ENCODE peak calls at places on chromosomes 11 and 22, in eight cellular contexts. S is glutamatergic neuron; M is activated effector memory CD4-positive, alpha-beta T cell treated with Interleukin-2 at 50 U/mL for 16 hours; L is cardiac fibroblast; I is activated T-cell treated with anti-CD3 and anti-CD28 coated beads for 4 hours; E is NCI-H774; W is left colon; N is AG04450. K is an unnamed sample.

GRCh38 chr11:73230931-73231330 is 12.8 kb downstream of the P2RY2 start:
- DNase-seq in I (no peak), S (peak), E (no peak), L (no peak), N (no peak), M (no peak), W (peak), K (no peak)

GRCh38 chr22:49487950-49488349 is 339.7 kb downstream of the BRD1 start:
- DNase-seq in S (no peak), L (no peak), W (no peak), N (no peak), I (no peak), E (no peak), M (no peak), K (no peak)

GRCh38 chr11:1099519-1100355 is 25.1 kb downstream of the MUC2 start:
- DNase-seq in I (no peak), M (no peak), E (no peak), S (no peak), L (no peak), N (no peak), W (no peak), K (no peak)

GRCh38 chr11:74371269-74372039 is 26.8 kb downstream of the PGM2L1 start:
- DNase-seq in I (no peak), E (peak), S (no peak), M (no peak), L (peak), W (no peak), N (no peak), K (no peak)

GRCh38 chr11:133049244-133050019 is 482.9 kb downstream of the OPCML start:
- DNase-seq in S (no peak), N (no peak), E (no peak), L (no peak), I (no peak), W (no peak), M (no peak), K (no peak)

GRCh38 chr11:10818594-10818993 is 9.9 kb upstream of the EIF4G2 start:
- DNase-seq in W (no peak), N (peak), I (no peak), M (no peak), E (no peak), L (peak), S (no peak), K (no peak)

GRCh38 chr11:75198278-75198948 is 42.2 kb upstream of the TPBGL start:
- DNase-seq in L (no peak), E (no peak), S (no peak), M (no peak), I (no peak), W (no peak), N (no peak), K (no peak)

GRCh38 chr11:60786811-60787567 is 1.9 kb downstream of the MS4A10 start:
- DNase-seq in L (peak), N (peak), S (no peak), M (no peak), E (no peak), I (no peak), W (peak), K (no peak)

GRCh38 chr11:61139391-61139790 is 21.8 kb downstream of the VPS37C start:
- DNase-seq in E (no peak), N (no peak), I (no peak), M (no peak), W (no peak), S (peak), L (no peak), K (no peak)

K was measured in RPMI8226.